ENCODE peak calls at places on chromosomes 11 and 22, in ten cellular contexts. R is uterus; O is PC-3; Y is lower lobe of right lung; D is mammary epithelial cell; C is tibial artery; N is body of pancreas; E is CD8-positive, alpha-beta memory T cell; F is spleen; S is neural progenitor cell. X is an unnamed sample.

GRCh38 chr11:108368134-108368533 is 99.2 kb downstream of the C11orf65 start:
- DNase-seq in R (no peak), O (peak; percentile 64), Y (no peak), D (peak; percentile 17), C (no peak), N (no peak), E (no peak), F (no peak), S (no peak), X (no peak)

GRCh38 chr11:107545101-107545514 is 20.4 kb downstream of the ALKBH8 start:
- DNase-seq in R (no peak), O (peak; percentile 98), Y (no peak), D (peak; percentile 94), C (no peak), N (no peak), E (no peak), F (no peak), S (no peak), X (no peak)

GRCh38 chr11:68043029-68043348 is 4.2 kb downstream of the TCIRG1 start:
- DNase-seq in R (no peak), O (no peak), Y (peak; percentile 43), D (no peak), C (no peak), N (no peak), E (no peak), F (no peak), S (no peak), X (no peak)

GRCh38 chr11:2827256-2827655 is 58.3 kb downstream of the CDKN1C start:
- DNase-seq in R (no peak), O (no peak), Y (peak; percentile 19), D (no peak), C (no peak), N (no peak), E (no peak), F (no peak), S (no peak), X (peak; percentile 51)

GRCh38 chr11:13667245-13667644 is 1.2 kb upstream of the FAR1 start:
- DNase-seq in R (no peak), O (no peak), Y (no peak), D (peak; percentile 25), C (no peak), N (no peak), E (no peak), F (no peak), S (peak; percentile 12), X (no peak)

GRCh38 chr11:81674211-81674610 is 1059.5 kb downstream of the FAM181B start:
- DNase-seq in R (no peak), O (no peak), Y (no peak), D (no peak), C (no peak), N (no peak), E (no peak), F (no peak), S (no peak), X (no peak)

GRCh38 chr11:66268953-66269906 is 791 bp downstream of the RAB1B start:
- DNase-seq in R (no peak), O (peak; percentile 53), Y (no peak), D (no peak), C (no peak), N (no peak), E (no peak), F (peak; percentile 89), S (peak; percentile 66), X (peak; percentile 67)

GRCh38 chr11:105139669-105140068 is at the start of gene CARD18:
- DNase-seq in R (no peak), O (no peak), Y (no peak), D (peak; percentile 11), C (no peak), N (no peak), E (no peak), F (no peak), S (no peak), X (no peak)

GRCh38 chr11:36454991-36455611 is 55.0 kb downstream of the TRAF6 start:
- DNase-seq in R (no peak), O (no peak), Y (no peak), D (no peak), C (no peak), N (no peak), E (no peak), F (no peak), S (peak; percentile 94), X (no peak)

GRCh38 chr11:36458129-36458918 is 51.7 kb downstream of the TRAF6 start:
- DNase-seq in R (no peak), O (no peak), Y (peak; percentile 73), D (no peak), C (no peak), N (no peak), E (no peak), F (no peak), S (no peak), X (no peak)

GRCh38 chr11:36454551-36454950 is 55.5 kb downstream of the TRAF6 start:
- DNase-seq in R (no peak), O (no peak), Y (no peak), D (no peak), C (no peak), N (no peak), E (no peak), F (no peak), S (no peak), X (no peak)

GRCh38 chr11:36455658-36456111 is 54.4 kb downstream of the TRAF6 start:
- DNase-seq in R (peak; percentile 63), O (peak; percentile 67), Y (no peak), D (peak; percentile 97), C (peak; percentile 86), N (peak; percentile 27), E (no peak), F (no peak), S (peak; percentile 62), X (peak; percentile 94)

DNA sequence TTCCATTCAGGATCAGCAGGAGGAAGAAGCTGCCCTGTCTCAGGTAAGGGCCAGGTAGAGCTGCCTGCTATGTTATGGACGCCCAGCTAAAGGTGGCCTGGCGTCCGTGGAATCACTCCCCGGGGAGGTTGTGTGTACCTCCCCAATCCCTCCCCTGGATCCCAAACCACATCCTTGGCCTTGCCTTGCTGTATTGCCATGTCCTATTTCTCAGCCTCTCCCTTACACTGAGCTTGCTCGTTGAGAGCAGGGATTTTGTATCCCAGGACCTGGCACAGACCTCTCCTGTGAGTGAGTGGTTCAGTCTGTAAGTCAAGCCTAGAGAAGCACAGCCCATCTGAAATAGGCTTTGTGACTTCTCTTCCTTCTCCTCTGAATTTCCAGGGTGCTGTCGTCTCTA is 53.9 kb downstream of the TRAF6 start:
- DNase-seq in R (no peak), O (no peak), Y (no peak), D (no peak), C (no peak), N (no peak), E (no peak), F (no peak), S (no peak), X (no peak)
- H3K27ac ChIP-seq in R (peak overlapping the region; percentile 74), O (peak overlapping the region; percentile 39), Y (peak overlapping the region; percentile 68), D (no peak overlapping the region), C (peak overlapping the region; percentile 94), N (no peak overlapping the region), E (no peak overlapping the region), F (peak overlapping the region; percentile 52), S (peak overlapping the region; percentile 92), X (peak overlapping the region; percentile 13)

DNA sequence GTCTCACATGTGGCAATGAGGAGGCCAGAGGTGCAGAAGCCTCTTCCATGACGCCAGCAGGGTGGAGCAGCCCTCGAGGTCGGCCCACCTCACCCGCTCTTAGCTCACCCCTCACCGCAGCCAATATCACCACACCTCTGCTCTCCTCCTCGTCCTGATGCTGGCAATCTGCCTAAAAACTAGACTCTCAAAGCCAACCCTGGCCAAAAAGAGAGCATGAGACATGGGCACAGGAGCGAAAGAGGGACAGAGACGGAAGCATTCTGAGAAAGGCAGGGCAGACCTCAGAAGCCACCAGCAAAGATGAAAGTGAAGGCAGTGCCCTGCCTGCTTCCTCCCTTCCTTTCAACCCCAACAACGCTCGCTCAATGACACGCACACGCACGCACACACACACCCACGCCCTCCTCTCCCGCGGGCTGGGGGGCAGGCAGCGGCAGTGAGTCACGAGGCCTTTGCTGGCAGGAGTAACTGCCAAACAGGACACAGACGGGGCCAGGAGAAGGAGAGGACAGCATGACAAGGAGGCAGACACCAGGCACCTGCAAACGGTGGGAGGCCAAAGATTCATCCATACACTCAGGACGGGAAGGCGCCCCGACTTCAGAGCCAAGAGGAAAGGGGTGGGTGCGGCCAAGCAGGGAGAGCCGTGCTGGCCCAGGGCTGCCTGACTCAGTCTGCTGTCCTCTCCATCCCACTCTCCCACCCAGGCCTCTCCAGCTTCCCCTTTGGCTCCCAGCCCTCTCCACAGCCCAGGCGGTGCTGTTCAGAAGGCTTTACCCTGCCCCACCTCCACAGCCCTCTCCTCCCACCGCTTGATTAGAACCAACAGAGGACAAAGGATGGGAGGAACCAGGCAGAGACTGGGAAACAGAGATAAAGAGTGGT is 11.4 kb downstream of the IGSF9B start:
- DNase-seq in R (peak; percentile 73), O (peak; percentile 28), Y (no peak), D (peak; percentile 14), C (no peak), N (no peak), E (peak; percentile 71), F (peak; percentile 86), S (no peak), X (peak; percentile 85)
- H3K4me1 ChIP-seq in R (peaks cover 8% of the 10 kb centered on the region), O (no peaks in the 10 kb centered on the region), Y (peaks cover 19% of the 10 kb centered on the region), D (peaks cover 20% of the 10 kb centered on the region), C (no peaks in the 10 kb centered on the region), N (no peaks in the 10 kb centered on the region), E (peaks cover 61% of the 10 kb centered on the region), F (no peaks in the 10 kb centered on the region), S (peaks cover 43% of the 10 kb centered on the region), X (peaks cover 17% of the 10 kb centered on the region)

GRCh38 chr22:47207846-47208554 is 445.6 kb downstream of the TBC1D22A start:
- DNase-seq in R (no peak), O (no peak), Y (no peak), D (no peak), C (no peak), N (no peak), E (no peak), F (peak; percentile 41), S (no peak), X (no peak)

GRCh38 chr22:47209077-47209514 is 446.6 kb downstream of the TBC1D22A start:
- DNase-seq in R (no peak), O (no peak), Y (no peak), D (no peak), C (no peak), N (peak; percentile 7), E (no peak), F (peak; percentile 40), S (no peak), X (no peak)

GRCh38 chr22:47210686-47211085 is 448.2 kb downstream of the TBC1D22A start:
- DNase-seq in R (no peak), O (no peak), Y (no peak), D (no peak), C (no peak), N (no peak), E (no peak), F (peak; percentile 35), S (no peak), X (no peak)

GRCh38 chr22:47210112-47210657 is 447.7 kb downstream of the TBC1D22A start:
- DNase-seq in R (no peak), O (no peak), Y (no peak), D (no peak), C (no peak), N (no peak), E (no peak), F (peak; percentile 41), S (no peak), X (no peak)

GRCh38 chr22:47209547-47210023 is 447.1 kb downstream of the TBC1D22A start:
- DNase-seq in R (no peak), O (no peak), Y (no peak), D (no peak), C (no peak), N (peak; percentile 6), E (no peak), F (peak; percentile 34), S (no peak), X (no peak)
- H3K9me3 ChIP-seq in R (no peaks in the 10 kb centered on the region), O (no peaks in the 10 kb centered on the region), Y (no peaks in the 10 kb centered on the region), D (peaks cover 31% of the 10 kb centered on the region), C (no peaks in the 10 kb centered on the region), N (no peaks in the 10 kb centered on the region), E (no peaks in the 10 kb centered on the region), F (no peaks in the 10 kb centered on the region), S (no peaks in the 10 kb centered on the region), X (no peaks in the 10 kb centered on the region)

DNA sequence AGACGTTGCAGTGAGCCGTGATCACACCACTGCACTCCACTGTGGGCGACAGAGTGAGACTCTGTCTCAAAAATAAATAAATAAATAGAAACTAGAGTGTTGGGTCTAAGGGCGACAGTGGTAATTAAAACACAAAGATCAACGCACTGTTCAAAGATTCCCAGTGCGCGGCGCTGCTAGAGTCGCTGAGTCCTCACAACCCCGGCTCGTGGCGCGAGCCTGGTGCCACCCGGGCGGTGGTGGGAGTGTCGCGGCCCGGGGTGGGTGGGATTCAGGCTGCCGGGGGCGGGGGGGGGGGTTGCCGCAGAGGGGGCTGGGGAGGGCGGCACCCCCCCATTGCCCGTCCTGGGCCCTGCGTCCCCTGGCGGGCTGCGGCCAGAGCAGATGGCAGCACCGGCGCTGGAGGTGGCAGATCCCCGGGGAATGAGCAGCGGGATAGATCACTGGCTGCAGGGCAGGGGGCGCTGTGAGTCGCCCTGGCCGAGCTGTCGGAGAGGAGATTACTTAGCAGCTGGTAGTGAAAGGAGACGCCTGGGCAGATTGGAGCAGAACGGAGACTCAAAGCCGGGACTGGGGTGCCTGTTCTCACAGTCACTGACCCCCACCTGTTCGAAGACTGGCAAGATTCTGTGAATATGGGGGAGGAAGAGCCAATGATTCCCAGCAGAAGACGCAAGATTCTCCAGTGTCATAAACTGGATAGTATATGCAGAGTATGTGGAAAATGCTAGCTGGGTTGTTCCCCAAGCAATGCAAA is 30.2 kb upstream of the APOBEC3A start:
- DNase-seq in R (peak; percentile 60), O (no peak), Y (peak; percentile 88), D (no peak), C (peak; percentile 63), N (peak; percentile 88), E (peak; percentile 19), F (peak; percentile 91), S (peak; percentile 89), X (peak; percentile 70)
- H3K27ac ChIP-seq in R (no peak overlapping the region), O (no peak overlapping the region), Y (peak overlapping the region; percentile 10), D (no peak overlapping the region), C (peak overlapping the region; percentile 82), N (no peak overlapping the region), E (no peak overlapping the region), F (no peak overlapping the region), S (no peak overlapping the region), X (peak overlapping the region; percentile 34)